ENCODE peak calls at places on chromosomes 16 and 17, in five cellular contexts. A is testis, B is fibroblast of pulmonary artery, G is adrenal gland, Z is A673. N is an unnamed sample.

GRCh38 chr16:22653876-22654275 is 143.2 kb downstream of the NPIPB5 start:
- DNase-seq in A (no peak), B (no peak), G (no peak), Z (no peak), N (no peak)

GRCh38 chr16:67673712-67674580 is 7.3 kb downstream of the C16orf86 start:
- DNase-seq in A (peak), B (peak), G (peak), Z (peak), N (no peak)

GRCh38 chr16:9103546-9103945 is 12.1 kb downstream of the HAPSTR1 start:
- DNase-seq in A (no peak), B (no peak), G (no peak), Z (no peak), N (no peak)

GRCh38 chr17:56269509-56269908 is 116.2 kb downstream of the ANKFN1 start:
- DNase-seq in A (no peak), B (no peak), G (no peak), Z (no peak), N (peak)

GRCh38 chr16:55543470-55543869 is 23.0 kb upstream of the CAPNS2 start:
- DNase-seq in A (no peak), B (peak), G (no peak), Z (peak), N (no peak)

GRCh38 chr16:69223882-69224281 is 36.9 kb downstream of the SNTB2 start:
- DNase-seq in A (no peak), B (peak), G (no peak), Z (no peak), N (peak)

GRCh38 chr17:79555543-79555942 is 55.3 kb downstream of the RBFOX3 start:
- DNase-seq in A (no peak), B (no peak), G (no peak), Z (no peak), N (no peak)

GRCh38 chr17:80248894-80249710 is 11.6 kb upstream of the RNF213 start:
- DNase-seq in A (no peak), B (no peak), G (no peak), Z (no peak), N (no peak)

GRCh38 chr17:41710472-41711090 is 1.6 kb upstream of the GAST start:
- DNase-seq in A (no peak), B (peak), G (peak), Z (peak), N (peak)

GRCh38 chr16:55257971-55258613 is 65.9 kb upstream of the IRX6 start:
- DNase-seq in A (peak), B (peak), G (peak), Z (peak), N (peak)

GRCh38 chr16:67030221-67030962 is 1.4 kb downstream of the CBFB start:
- DNase-seq in A (peak), B (no peak), G (peak), Z (peak), N (no peak)

GRCh38 chr16:79970551-79971236 is 370.2 kb upstream of the MAF start:
- DNase-seq in A (peak), B (peak), G (peak), Z (peak), N (peak)

GRCh38 chr16:85986931-85987749 is 88.2 kb downstream of the IRF8 start:
- DNase-seq in A (peak), B (no peak), G (no peak), Z (peak), N (no peak)

GRCh38 chr17:58593121-58593520 is 78.7 kb upstream of the MTMR4 start:
- DNase-seq in A (no peak), B (no peak), G (no peak), Z (no peak), N (no peak)

GRCh38 chr16:2475413-2476344 is 752 bp downstream of the TBC1D24 start:
- DNase-seq in A (no peak), B (no peak), G (no peak), Z (peak), N (no peak)

GRCh38 chr17:56424543-56425044 is 168.9 kb upstream of the NOG start:
- DNase-seq in A (no peak), B (no peak), G (no peak), Z (no peak), N (no peak)

GRCh38 chr17:41176744-41177387 is 1.2 kb downstream of the KRTAP4-2 start:
- DNase-seq in A (no peak), B (no peak), G (no peak), Z (no peak), N (no peak)

GRCh38 chr16:77332792-77333191 is 102.0 kb downstream of the ADAMTS18 start:
- DNase-seq in A (no peak), B (peak), G (no peak), Z (no peak), N (no peak)

GRCh38 chr17:79902146-79902791 is 63.0 kb upstream of the CBX4 start:
- DNase-seq in A (no peak), B (no peak), G (no peak), Z (no peak), N (no peak)

GRCh38 chr17:74968361-74968780 is 4.2 kb downstream of the HID1 start:
- DNase-seq in A (no peak), B (no peak), G (no peak), Z (no peak), N (no peak)

GRCh38 chr17:78722101-78722761 is 59.8 kb downstream of the CYTH1 start:
- DNase-seq in A (no peak), B (no peak), G (no peak), Z (peak), N (no peak)

DNA sequence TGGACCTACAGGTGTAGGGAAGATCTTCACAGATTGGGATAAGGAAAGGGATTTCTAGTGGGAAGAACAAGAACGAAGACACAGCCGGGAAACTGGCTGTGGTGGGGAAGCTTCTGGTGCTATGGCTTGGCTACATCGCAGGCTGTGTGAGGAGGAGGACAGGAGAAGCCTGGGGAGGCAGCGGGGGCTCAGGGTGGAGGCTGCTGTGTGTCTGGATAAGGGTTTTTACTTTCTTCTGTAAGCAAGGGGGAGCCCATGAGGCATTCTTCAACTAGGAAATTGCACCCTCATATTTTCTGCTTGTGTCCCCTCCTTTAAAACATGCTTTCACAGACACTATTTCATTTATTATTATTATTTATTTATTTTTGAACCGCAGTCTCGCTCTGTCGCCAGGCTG is 2.9 kb upstream of the RHBDF2 start:
- DNase-seq in A (no peak), B (no peak), G (no peak), Z (peak), N (no peak)
- TF ChIP-seq CTCF in A (no peak), B (peak), G (no peak), Z (peak), N (no peak)

GRCh38 chr16:89567656-89568594 is 7.4 kb downstream of the RPL13 start:
- DNase-seq in A (no peak), B (no peak), G (no peak), Z (no peak), N (no peak)

GRCh38 chr16:89565256-89565505 is 4.7 kb downstream of the RPL13 start:
- DNase-seq in A (no peak), B (no peak), G (no peak), Z (no peak), N (no peak)

GRCh38 chr16:89563639-89564392 is 3.3 kb downstream of the RPL13 start:
- DNase-seq in A (no peak), B (no peak), G (no peak), Z (no peak), N (no peak)

GRCh38 chr16:89564476-89565255 is 4.2 kb downstream of the RPL13 start:
- DNase-seq in A (no peak), B (no peak), G (no peak), Z (no peak), N (no peak)

DNA sequence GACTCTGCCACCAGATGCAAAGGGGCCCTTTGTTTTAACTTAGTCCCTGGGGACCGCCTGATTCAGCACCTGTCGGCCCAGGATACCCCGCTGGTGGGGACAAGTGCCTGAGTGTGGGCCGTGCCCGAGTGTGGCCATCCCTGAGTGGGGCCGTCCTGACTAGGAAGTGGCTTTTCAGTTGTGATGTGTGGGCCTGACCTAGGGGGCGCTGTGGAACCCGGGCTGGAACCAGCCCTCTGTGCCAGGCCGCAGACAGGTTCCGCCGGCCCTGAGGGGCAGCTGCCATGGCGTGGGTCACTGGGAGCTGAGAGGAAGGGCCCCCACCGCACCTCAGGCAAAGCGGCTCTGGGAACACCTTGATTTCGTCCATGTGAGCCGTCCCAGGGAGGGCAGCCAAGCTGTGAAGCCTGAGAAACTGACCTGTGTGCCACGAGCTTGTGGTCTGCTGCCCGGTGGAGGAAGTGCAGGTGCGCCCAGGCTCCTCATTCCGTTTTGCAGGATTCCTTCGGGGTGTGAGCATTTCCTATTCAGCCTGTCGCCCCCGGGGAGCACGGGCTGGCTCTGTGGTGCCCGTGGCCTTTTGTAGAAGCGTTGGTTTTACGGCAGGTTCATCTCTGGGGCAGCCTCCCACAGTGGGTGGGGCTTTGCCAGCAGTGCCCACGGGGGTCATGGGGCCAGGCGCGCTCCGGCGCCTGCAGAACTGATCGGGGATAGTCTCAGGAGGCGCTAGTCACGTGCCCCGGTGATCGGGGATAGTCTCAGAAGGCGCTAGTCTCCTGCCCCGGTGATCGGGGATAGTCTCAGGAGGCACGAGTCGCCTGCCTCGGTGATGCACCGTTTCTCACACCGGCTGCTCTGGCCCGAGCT is 5.3 kb downstream of the RPL13 start:
- DNase-seq in A (no peak), B (peak), G (peak), Z (peak), N (peak)
- TF ChIP-seq CTCF in A (peak), B (peak), G (peak), Z (peak), N (peak)

GRCh38 chr16:84929421-84930297 is 81.7 kb downstream of the ZDHHC7 start:
- DNase-seq in A (peak), B (peak), G (no peak), Z (no peak), N (no peak)

GRCh38 chr16:84931107-84931494 is 80.2 kb downstream of the ZDHHC7 start:
- DNase-seq in A (no peak), B (no peak), G (no peak), Z (no peak), N (no peak)

GRCh38 chr16:84931506-84931905 is 79.8 kb downstream of the ZDHHC7 start:
- DNase-seq in A (no peak), B (no peak), G (no peak), Z (no peak), N (no peak)

GRCh38 chr16:84928679-84929420 is 82.5 kb downstream of the ZDHHC7 start:
- DNase-seq in A (peak), B (peak), G (peak), Z (no peak), N (no peak)

DNA sequence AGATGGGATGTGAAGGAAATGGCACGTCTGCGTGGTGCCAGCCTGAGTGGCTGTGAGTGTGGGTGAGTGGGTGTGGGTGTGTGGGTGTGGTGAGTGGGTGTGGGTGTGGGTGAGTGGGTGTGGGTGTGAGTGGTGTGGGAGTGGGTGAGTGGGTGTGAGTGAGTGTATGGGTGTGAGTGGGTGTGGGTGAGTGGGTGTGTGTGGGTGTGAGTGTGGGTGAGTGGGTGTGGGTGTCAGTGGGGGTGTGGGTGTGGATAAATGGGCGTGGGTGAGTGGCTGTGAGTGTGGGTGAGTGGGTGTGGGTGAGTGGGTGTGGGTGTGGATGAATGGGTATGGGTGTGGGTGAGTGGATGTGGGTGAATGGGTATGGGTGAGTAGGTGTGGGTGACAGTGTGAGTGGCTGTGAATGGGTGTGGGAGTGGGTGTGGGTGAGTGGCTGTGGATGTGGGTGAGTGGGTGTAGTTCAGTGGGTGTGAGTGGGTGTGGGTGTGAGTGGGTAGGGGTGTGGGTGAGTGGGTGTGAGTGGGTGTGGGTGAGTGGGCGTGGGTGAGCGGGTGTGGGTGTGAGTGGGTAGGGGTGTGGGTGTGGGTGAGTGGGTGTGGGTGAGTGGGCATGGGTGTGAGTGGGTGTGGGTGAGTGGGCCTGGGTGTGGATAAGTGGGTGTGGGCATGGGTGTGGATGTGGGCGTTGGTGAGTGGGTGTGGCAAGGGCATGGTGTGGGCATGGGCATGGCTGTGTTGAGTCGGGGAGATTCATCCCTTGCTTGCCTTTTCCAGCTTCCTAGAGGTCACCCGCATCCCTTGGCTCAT is 80.8 kb downstream of the ZDHHC7 start:
- DNase-seq in A (no peak), B (no peak), G (no peak), Z (no peak), N (no peak)
- TF ChIP-seq CTCF in A (no peak), B (no peak), G (no peak), Z (no peak), N (no peak)

GRCh38 chr16:720507-720989 is 398 bp upstream of the ANTKMT start:
- DNase-seq in A (peak), B (peak), G (peak), Z (peak), N (peak)

GRCh38 chr16:718389-718788 is 2.6 kb upstream of the ANTKMT start:
- DNase-seq in A (no peak), B (no peak), G (peak), Z (no peak), N (no peak)

GRCh38 chr16:718922-719321 is 2.0 kb upstream of the ANTKMT start:
- DNase-seq in A (no peak), B (no peak), G (no peak), Z (no peak), N (no peak)

GRCh38 chr16:720990-721764 is at the start of gene ANTKMT:
- DNase-seq in A (peak), B (peak), G (peak), Z (peak), N (peak)

GRCh38 chr16:719815-720506 is 985 bp upstream of the ANTKMT start:
- DNase-seq in A (no peak), B (no peak), G (peak), Z (peak), N (no peak)
- TF ChIP-seq CTCF in A (no peak), B (peak), G (no peak), Z (peak), N (peak)

GRCh38 chr17:27579897-27580321 is 51.1 kb upstream of the LGALS9 start:
- DNase-seq in A (no peak), B (no peak), G (no peak), Z (no peak), N (no peak)

GRCh38 chr17:27577124-27577761 is 53.7 kb upstream of the LGALS9 start:
- DNase-seq in A (peak), B (peak), G (peak), Z (no peak), N (peak)

GRCh38 chr17:27577884-27578717 is 52.9 kb upstream of the LGALS9 start:
- DNase-seq in A (peak), B (peak), G (peak), Z (no peak), N (peak)

GRCh38 chr17:27579304-27579703 is 51.7 kb upstream of the LGALS9 start:
- DNase-seq in A (no peak), B (no peak), G (no peak), Z (no peak), N (no peak)

GRCh38 chr17:27578718-27579085 is 52.3 kb upstream of the LGALS9 start:
- DNase-seq in A (no peak), B (no peak), G (no peak), Z (no peak), N (peak)
- TF ChIP-seq CTCF in A (no peak), B (no peak), G (no peak), Z (no peak), N (no peak)

N was measured in astrocyte.